ENCODE peak calls at places on chromosomes 13 and 19, in eight cellular contexts. One of them, this sample, is unnamed.

GRCh38 chr19:13847033-13847899 is 29.7 kb upstream of the NANOS3 start:
- DNase-seq in breast epithelium: peak; percentile 94
- DNase-seq in psoas muscle: peak; percentile 98
- DNase-seq in upper lobe of right lung: peak; percentile 97
- DNase-seq in heart right ventricle: peak; percentile 98
- DNase-seq in pancreas: peak; percentile 93
- DNase-seq in Panc1: no peak
- DNase-seq in CD4-positive, alpha-beta memory T cell: peak; percentile 90
- DNase-seq in this sample: no peak

GRCh38 chr13:46160474-46161066 is 21.4 kb downstream of the LCP1 start:
- DNase-seq in breast epithelium: no peak
- DNase-seq in psoas muscle: no peak
- DNase-seq in upper lobe of right lung: no peak
- DNase-seq in heart right ventricle: no peak
- DNase-seq in pancreas: no peak
- DNase-seq in Panc1: peak; percentile 30
- DNase-seq in CD4-positive, alpha-beta memory T cell: peak; percentile 73
- DNase-seq in this sample: no peak

GRCh38 chr13:32033744-32034143 is 2.2 kb downstream of the FRY start:
- DNase-seq in breast epithelium: no peak
- DNase-seq in psoas muscle: no peak
- DNase-seq in upper lobe of right lung: no peak
- DNase-seq in heart right ventricle: no peak
- DNase-seq in pancreas: no peak
- DNase-seq in Panc1: no peak
- DNase-seq in CD4-positive, alpha-beta memory T cell: no peak
- DNase-seq in this sample: peak; percentile 39

GRCh38 chr13:99311137-99311536 is 3.9 kb upstream of the GPR183 start:
- DNase-seq in breast epithelium: no peak
- DNase-seq in psoas muscle: no peak
- DNase-seq in upper lobe of right lung: no peak
- DNase-seq in heart right ventricle: no peak
- DNase-seq in pancreas: no peak
- DNase-seq in Panc1: no peak
- DNase-seq in CD4-positive, alpha-beta memory T cell: no peak
- DNase-seq in this sample: no peak

GRCh38 chr13:99135591-99135990 is 65.1 kb upstream of the UBAC2 start:
- DNase-seq in breast epithelium: no peak
- DNase-seq in psoas muscle: no peak
- DNase-seq in upper lobe of right lung: no peak
- DNase-seq in heart right ventricle: no peak
- DNase-seq in pancreas: no peak
- DNase-seq in Panc1: no peak
- DNase-seq in CD4-positive, alpha-beta memory T cell: no peak
- DNase-seq in this sample: no peak

GRCh38 chr19:44738603-44739585 is 9.6 kb upstream of the BCL3 start:
- DNase-seq in breast epithelium: no peak
- DNase-seq in psoas muscle: no peak
- DNase-seq in upper lobe of right lung: no peak
- DNase-seq in heart right ventricle: no peak
- DNase-seq in pancreas: no peak
- DNase-seq in Panc1: no peak
- DNase-seq in CD4-positive, alpha-beta memory T cell: no peak
- DNase-seq in this sample: no peak

GRCh38 chr19:8324186-8325050 is 3.1 kb downstream of the RPS28 start:
- DNase-seq in breast epithelium: no peak
- DNase-seq in psoas muscle: peak; percentile 56
- DNase-seq in upper lobe of right lung: no peak
- DNase-seq in heart right ventricle: peak; percentile 29
- DNase-seq in pancreas: no peak
- DNase-seq in Panc1: no peak
- DNase-seq in CD4-positive, alpha-beta memory T cell: no peak
- DNase-seq in this sample: no peak

GRCh38 chr13:40480012-40480914 is 186.2 kb downstream of the FOXO1 start:
- DNase-seq in breast epithelium: no peak
- DNase-seq in psoas muscle: no peak
- DNase-seq in upper lobe of right lung: no peak
- DNase-seq in heart right ventricle: no peak
- DNase-seq in pancreas: no peak
- DNase-seq in Panc1: no peak
- DNase-seq in CD4-positive, alpha-beta memory T cell: no peak
- DNase-seq in this sample: no peak

DNA sequence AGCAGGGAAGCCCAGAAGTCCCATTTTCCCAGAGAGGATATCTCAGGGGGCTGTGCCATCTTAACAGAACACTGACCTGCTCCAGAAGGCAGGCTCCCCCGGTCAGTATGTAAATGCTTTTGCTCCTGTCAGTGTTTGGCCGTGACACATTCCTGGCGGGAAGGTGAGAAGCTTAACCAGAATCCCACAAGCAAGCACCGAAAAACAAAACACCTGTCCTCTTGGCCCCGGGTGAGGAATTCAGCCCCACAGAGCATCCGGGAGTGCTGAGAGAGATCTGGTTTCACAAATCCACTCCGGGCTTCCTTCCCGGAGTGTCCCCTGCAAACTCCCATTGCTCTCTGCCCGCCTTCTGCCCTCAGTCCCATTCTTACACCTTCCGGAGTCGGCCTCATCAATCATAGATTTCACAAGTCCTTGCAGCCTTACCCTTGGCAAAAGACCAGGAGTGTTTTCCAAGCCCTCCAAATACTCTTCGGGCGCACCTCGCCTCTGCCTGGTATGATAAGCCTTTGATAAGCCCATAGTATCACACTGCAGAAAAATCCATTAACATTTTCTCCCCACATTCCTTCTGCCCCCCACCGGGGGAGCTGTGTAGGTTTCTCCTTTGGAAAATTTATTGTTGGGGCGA is 12.2 kb downstream of the TPM4 start:
- DNase-seq in breast epithelium: no peak
- DNase-seq in psoas muscle: no peak
- DNase-seq in upper lobe of right lung: peak; percentile 78
- DNase-seq in heart right ventricle: no peak
- DNase-seq in pancreas: no peak
- DNase-seq in Panc1: no peak
- DNase-seq in CD4-positive, alpha-beta memory T cell: no peak
- DNase-seq in this sample: no peak
- H3K27ac ChIP-seq in breast epithelium: peak overlapping the region; percentile 81
- H3K27ac ChIP-seq in psoas muscle: no peak overlapping the region
- H3K27ac ChIP-seq in upper lobe of right lung: peak overlapping the region; percentile 76
- H3K27ac ChIP-seq in heart right ventricle: no peak overlapping the region
- H3K27ac ChIP-seq in pancreas: peak overlapping the region; percentile 77
- H3K27ac ChIP-seq in Panc1: no peak overlapping the region
- H3K27ac ChIP-seq in CD4-positive, alpha-beta memory T cell: no peak overlapping the region
- H3K27ac ChIP-seq in this sample: peak overlapping the region; percentile 15

GRCh38 chr13:97272526-97272925 is 50.4 kb downstream of the MBNL2 start:
- DNase-seq in breast epithelium: no peak
- DNase-seq in psoas muscle: no peak
- DNase-seq in upper lobe of right lung: no peak
- DNase-seq in heart right ventricle: no peak
- DNase-seq in pancreas: no peak
- DNase-seq in Panc1: no peak
- DNase-seq in CD4-positive, alpha-beta memory T cell: no peak
- DNase-seq in this sample: no peak

GRCh38 chr13:97266734-97267417 is 44.7 kb downstream of the MBNL2 start:
- DNase-seq in breast epithelium: no peak
- DNase-seq in psoas muscle: no peak
- DNase-seq in upper lobe of right lung: no peak
- DNase-seq in heart right ventricle: no peak
- DNase-seq in pancreas: no peak
- DNase-seq in Panc1: no peak
- DNase-seq in CD4-positive, alpha-beta memory T cell: no peak
- DNase-seq in this sample: no peak

GRCh38 chr13:97267418-97268059 is 45.4 kb downstream of the MBNL2 start:
- DNase-seq in breast epithelium: no peak
- DNase-seq in psoas muscle: no peak
- DNase-seq in upper lobe of right lung: no peak
- DNase-seq in heart right ventricle: no peak
- DNase-seq in pancreas: no peak
- DNase-seq in Panc1: no peak
- DNase-seq in CD4-positive, alpha-beta memory T cell: no peak
- DNase-seq in this sample: no peak

GRCh38 chr13:97268772-97269171 is 46.6 kb downstream of the MBNL2 start:
- DNase-seq in breast epithelium: no peak
- DNase-seq in psoas muscle: no peak
- DNase-seq in upper lobe of right lung: no peak
- DNase-seq in heart right ventricle: no peak
- DNase-seq in pancreas: no peak
- DNase-seq in Panc1: no peak
- DNase-seq in CD4-positive, alpha-beta memory T cell: no peak
- DNase-seq in this sample: no peak

GRCh38 chr13:97269603-97270002 is 47.5 kb downstream of the MBNL2 start:
- DNase-seq in breast epithelium: no peak
- DNase-seq in psoas muscle: no peak
- DNase-seq in upper lobe of right lung: no peak
- DNase-seq in heart right ventricle: no peak
- DNase-seq in pancreas: no peak
- DNase-seq in Panc1: no peak
- DNase-seq in CD4-positive, alpha-beta memory T cell: no peak
- DNase-seq in this sample: no peak
- H3K27ac ChIP-seq in breast epithelium: peak overlapping the region; percentile 41
- H3K27ac ChIP-seq in psoas muscle: no peak overlapping the region
- H3K27ac ChIP-seq in upper lobe of right lung: peak overlapping the region; percentile 44
- H3K27ac ChIP-seq in heart right ventricle: no peak overlapping the region
- H3K27ac ChIP-seq in pancreas: peak overlapping the region; percentile 17
- H3K27ac ChIP-seq in Panc1: peak overlapping the region; percentile 100
- H3K27ac ChIP-seq in CD4-positive, alpha-beta memory T cell: no peak overlapping the region
- H3K27ac ChIP-seq in this sample: no peak overlapping the region

GRCh38 chr19:3067549-3067948 is 5.3 kb upstream of the TLE5 start:
- DNase-seq in breast epithelium: no peak
- DNase-seq in psoas muscle: no peak
- DNase-seq in upper lobe of right lung: no peak
- DNase-seq in heart right ventricle: no peak
- DNase-seq in pancreas: no peak
- DNase-seq in Panc1: no peak
- DNase-seq in CD4-positive, alpha-beta memory T cell: no peak
- DNase-seq in this sample: no peak

GRCh38 chr19:3065675-3066357 is 3.5 kb upstream of the TLE5 start:
- DNase-seq in breast epithelium: no peak
- DNase-seq in psoas muscle: no peak
- DNase-seq in upper lobe of right lung: no peak
- DNase-seq in heart right ventricle: no peak
- DNase-seq in pancreas: peak; percentile 70
- DNase-seq in Panc1: no peak
- DNase-seq in CD4-positive, alpha-beta memory T cell: no peak
- DNase-seq in this sample: no peak

GRCh38 chr19:3066482-3067049 is 4.3 kb upstream of the TLE5 start:
- DNase-seq in breast epithelium: no peak
- DNase-seq in psoas muscle: no peak
- DNase-seq in upper lobe of right lung: no peak
- DNase-seq in heart right ventricle: no peak
- DNase-seq in pancreas: no peak
- DNase-seq in Panc1: no peak
- DNase-seq in CD4-positive, alpha-beta memory T cell: no peak
- DNase-seq in this sample: no peak

GRCh38 chr19:3071764-3072163 is 9.5 kb upstream of the TLE5 start:
- DNase-seq in breast epithelium: no peak
- DNase-seq in psoas muscle: no peak
- DNase-seq in upper lobe of right lung: no peak
- DNase-seq in heart right ventricle: no peak
- DNase-seq in pancreas: no peak
- DNase-seq in Panc1: no peak
- DNase-seq in CD4-positive, alpha-beta memory T cell: no peak
- DNase-seq in this sample: no peak

GRCh38 chr19:3068071-3068470 is 5.8 kb upstream of the TLE5 start:
- DNase-seq in breast epithelium: no peak
- DNase-seq in psoas muscle: peak; percentile 86
- DNase-seq in upper lobe of right lung: no peak
- DNase-seq in heart right ventricle: no peak
- DNase-seq in pancreas: peak; percentile 82
- DNase-seq in Panc1: no peak
- DNase-seq in CD4-positive, alpha-beta memory T cell: no peak
- DNase-seq in this sample: no peak
- H3K27ac ChIP-seq in breast epithelium: no peak overlapping the region
- H3K27ac ChIP-seq in psoas muscle: peak overlapping the region; percentile 79
- H3K27ac ChIP-seq in upper lobe of right lung: no peak overlapping the region
- H3K27ac ChIP-seq in heart right ventricle: no peak overlapping the region
- H3K27ac ChIP-seq in pancreas: peak overlapping the region; percentile 76
- H3K27ac ChIP-seq in Panc1: no peak overlapping the region
- H3K27ac ChIP-seq in CD4-positive, alpha-beta memory T cell: no peak overlapping the region
- H3K27ac ChIP-seq in this sample: no peak overlapping the region

GRCh38 chr13:110297011-110297410 is 9.9 kb downstream of the COL4A1 start:
- DNase-seq in breast epithelium: no peak
- DNase-seq in psoas muscle: no peak
- DNase-seq in upper lobe of right lung: no peak
- DNase-seq in heart right ventricle: no peak
- DNase-seq in pancreas: no peak
- DNase-seq in Panc1: no peak
- DNase-seq in CD4-positive, alpha-beta memory T cell: no peak
- DNase-seq in this sample: no peak

GRCh38 chr13:110298221-110298565 is 8.8 kb downstream of the COL4A1 start:
- DNase-seq in breast epithelium: no peak
- DNase-seq in psoas muscle: no peak
- DNase-seq in upper lobe of right lung: no peak
- DNase-seq in heart right ventricle: no peak
- DNase-seq in pancreas: no peak
- DNase-seq in Panc1: no peak
- DNase-seq in CD4-positive, alpha-beta memory T cell: no peak
- DNase-seq in this sample: no peak

GRCh38 chr13:110297771-110298170 is 9.2 kb downstream of the COL4A1 start:
- DNase-seq in breast epithelium: no peak
- DNase-seq in psoas muscle: no peak
- DNase-seq in upper lobe of right lung: no peak
- DNase-seq in heart right ventricle: no peak
- DNase-seq in pancreas: no peak
- DNase-seq in Panc1: no peak
- DNase-seq in CD4-positive, alpha-beta memory T cell: no peak
- DNase-seq in this sample: no peak

GRCh38 chr13:110300090-110300815 is 6.7 kb downstream of the COL4A1 start:
- DNase-seq in breast epithelium: no peak
- DNase-seq in psoas muscle: no peak
- DNase-seq in upper lobe of right lung: no peak
- DNase-seq in heart right ventricle: no peak
- DNase-seq in pancreas: no peak
- DNase-seq in Panc1: no peak
- DNase-seq in CD4-positive, alpha-beta memory T cell: no peak
- DNase-seq in this sample: no peak

DNA sequence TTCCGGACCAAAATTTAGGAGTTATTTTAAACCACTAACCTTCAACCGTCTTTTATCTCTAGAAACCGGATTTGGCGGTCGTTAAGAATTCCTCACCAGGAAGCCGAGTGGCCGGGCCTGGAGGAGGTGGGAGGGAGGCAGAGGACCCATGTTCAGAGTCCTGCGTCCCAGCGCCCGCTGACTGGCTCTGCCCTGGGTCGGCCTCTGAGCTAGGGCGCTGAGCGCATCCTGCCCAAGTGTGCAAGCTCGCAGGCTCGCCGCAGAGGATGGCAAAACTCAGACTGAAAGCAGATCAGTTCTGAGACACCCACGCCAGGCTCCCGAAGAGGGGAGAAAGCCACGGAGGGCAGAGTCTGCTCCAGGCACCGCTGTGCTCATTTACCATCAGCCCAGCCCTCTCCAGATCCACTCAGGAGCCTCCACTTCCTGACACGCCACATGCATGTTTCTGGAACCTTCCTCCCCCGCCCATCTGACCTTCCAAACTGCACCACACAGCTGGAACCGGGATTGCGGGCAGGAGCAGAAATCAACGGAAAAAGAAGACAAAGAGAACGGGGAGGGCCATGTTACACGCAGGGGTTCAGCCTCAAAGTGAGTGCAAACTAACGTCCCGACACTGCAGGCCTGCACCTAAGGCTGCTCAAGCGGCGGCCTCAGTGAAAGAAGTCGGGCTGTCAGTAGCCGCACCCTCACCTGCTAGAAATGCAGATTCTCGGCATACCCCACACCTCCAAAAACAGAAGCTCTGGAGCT is 8.2 kb downstream of the COL4A1 start:
- DNase-seq in breast epithelium: no peak
- DNase-seq in psoas muscle: no peak
- DNase-seq in upper lobe of right lung: no peak
- DNase-seq in heart right ventricle: peak; percentile 48
- DNase-seq in pancreas: no peak
- DNase-seq in Panc1: no peak
- DNase-seq in CD4-positive, alpha-beta memory T cell: no peak
- DNase-seq in this sample: no peak
- H3K27ac ChIP-seq in breast epithelium: peak overlapping the region; percentile 28
- H3K27ac ChIP-seq in psoas muscle: no peak overlapping the region
- H3K27ac ChIP-seq in upper lobe of right lung: peak overlapping the region; percentile 45
- H3K27ac ChIP-seq in heart right ventricle: peak overlapping the region; percentile 33
- H3K27ac ChIP-seq in pancreas: no peak overlapping the region
- H3K27ac ChIP-seq in Panc1: no peak overlapping the region
- H3K27ac ChIP-seq in CD4-positive, alpha-beta memory T cell: no peak overlapping the region
- H3K27ac ChIP-seq in this sample: no peak overlapping the region